ENCODE peak calls at places on chromosome 3, in six cellular contexts. One of them, this sample, is unnamed.

GRCh38 chr3:139016430-139017048 is 4.2 kb downstream of the PRR23B start:
- DNase-seq in trophoblast cell: no peak
- DNase-seq in IMR-90: no peak
- DNase-seq in neuronal stem cell: no peak
- DNase-seq in H1: no peak
- DNase-seq in mesendoderm: no peak
- DNase-seq in this sample: no peak

GRCh38 chr3:122754867-122755835 is 38.5 kb downstream of the HSPBAP1 start:
- DNase-seq in H1: no peak
- DNase-seq in IMR-90: peak; percentile 44
- DNase-seq in neuronal stem cell: peak; percentile 18
- DNase-seq in mesendoderm: peak; percentile 90
- DNase-seq in trophoblast cell: peak; percentile 85
- DNase-seq in this sample: peak; percentile 45

GRCh38 chr3:104673981-104674380 is 692.7 kb upstream of the ALCAM start:
- DNase-seq in trophoblast cell: no peak
- DNase-seq in H1: no peak
- DNase-seq in IMR-90: peak; percentile 17
- DNase-seq in neuronal stem cell: no peak
- DNase-seq in mesendoderm: no peak
- DNase-seq in this sample: no peak

GRCh38 chr3:123757281-123757940 is 126.7 kb downstream of the MYLK start:
- DNase-seq in neuronal stem cell: no peak
- DNase-seq in trophoblast cell: no peak
- DNase-seq in mesendoderm: peak; percentile 28
- DNase-seq in H1: no peak
- DNase-seq in IMR-90: no peak
- DNase-seq in this sample: peak; percentile 46

GRCh38 chr3:2823016-2823415 is 287.2 kb downstream of the IL5RA start:
- DNase-seq in trophoblast cell: no peak
- DNase-seq in H1: no peak
- DNase-seq in mesendoderm: no peak
- DNase-seq in neuronal stem cell: no peak
- DNase-seq in IMR-90: no peak
- DNase-seq in this sample: peak; percentile 52

GRCh38 chr3:103052236-103052830 is 617.5 kb downstream of the ZPLD1 start:
- DNase-seq in trophoblast cell: no peak
- DNase-seq in neuronal stem cell: no peak
- DNase-seq in mesendoderm: no peak
- DNase-seq in IMR-90: no peak
- DNase-seq in H1: no peak
- DNase-seq in this sample: no peak

GRCh38 chr3:37935756-37936666 is 54.6 kb upstream of the VILL start:
- DNase-seq in trophoblast cell: no peak
- DNase-seq in mesendoderm: peak; percentile 89
- DNase-seq in neuronal stem cell: peak; percentile 5
- DNase-seq in H1: peak; percentile 23
- DNase-seq in IMR-90: peak; percentile 95
- DNase-seq in this sample: peak; percentile 85

GRCh38 chr3:188288153-188288552 is 134.2 kb downstream of the LPP start:
- DNase-seq in trophoblast cell: no peak
- DNase-seq in H1: no peak
- DNase-seq in neuronal stem cell: no peak
- DNase-seq in IMR-90: no peak
- DNase-seq in mesendoderm: no peak
- DNase-seq in this sample: no peak

GRCh38 chr3:141331370-141332318 is 36.7 kb upstream of the ZBTB38 start:
- DNase-seq in trophoblast cell: peak; percentile 80
- DNase-seq in mesendoderm: no peak
- DNase-seq in neuronal stem cell: no peak
- DNase-seq in H1: no peak
- DNase-seq in IMR-90: peak; percentile 99
- DNase-seq in this sample: peak; percentile 99

GRCh38 chr3:50263443-50264388 is 5.2 kb upstream of the SEMA3B start:
- DNase-seq in trophoblast cell: no peak
- DNase-seq in neuronal stem cell: no peak
- DNase-seq in mesendoderm: no peak
- DNase-seq in H1: no peak
- DNase-seq in IMR-90: no peak
- DNase-seq in this sample: no peak

GRCh38 chr3:146131616-146132410 is 29.2 kb downstream of the PLOD2 start:
- DNase-seq in neuronal stem cell: no peak
- DNase-seq in H1: no peak
- DNase-seq in IMR-90: peak; percentile 91
- DNase-seq in trophoblast cell: peak; percentile 59
- DNase-seq in mesendoderm: no peak
- DNase-seq in this sample: peak; percentile 95

GRCh38 chr3:143751643-143752178 is 96.6 kb downstream of the SLC9A9 start:
- DNase-seq in trophoblast cell: no peak
- DNase-seq in H1: no peak
- DNase-seq in neuronal stem cell: no peak
- DNase-seq in mesendoderm: no peak
- DNase-seq in IMR-90: no peak
- DNase-seq in this sample: no peak

GRCh38 chr3:16187213-16187790 is 12.8 kb downstream of the GALNT15 start:
- DNase-seq in neuronal stem cell: no peak
- DNase-seq in H1: no peak
- DNase-seq in IMR-90: no peak
- DNase-seq in mesendoderm: no peak
- DNase-seq in trophoblast cell: no peak
- DNase-seq in this sample: no peak

GRCh38 chr3:33722626-33723370 is 4.7 kb upstream of the CLASP2 start:
- DNase-seq in trophoblast cell: no peak
- DNase-seq in neuronal stem cell: no peak
- DNase-seq in H1: no peak
- DNase-seq in mesendoderm: no peak
- DNase-seq in IMR-90: peak; percentile 53
- DNase-seq in this sample: peak; percentile 66

GRCh38 chr3:25557641-25558040 is 107.1 kb downstream of the TOP2B start:
- DNase-seq in H1: no peak
- DNase-seq in trophoblast cell: no peak
- DNase-seq in IMR-90: no peak
- DNase-seq in mesendoderm: no peak
- DNase-seq in neuronal stem cell: no peak
- DNase-seq in this sample: no peak

GRCh38 chr3:100073555-100074307 is 40.6 kb downstream of the FILIP1L start:
- DNase-seq in trophoblast cell: no peak
- DNase-seq in mesendoderm: peak; percentile 78
- DNase-seq in H1: peak; percentile 1
- DNase-seq in neuronal stem cell: peak; percentile 23
- DNase-seq in IMR-90: peak; percentile 97
- DNase-seq in this sample: peak; percentile 99

GRCh38 chr3:179189764-179190163 is 41.6 kb downstream of the PIK3CA start:
- DNase-seq in IMR-90: peak; percentile 84
- DNase-seq in H1: no peak
- DNase-seq in neuronal stem cell: no peak
- DNase-seq in mesendoderm: no peak
- DNase-seq in trophoblast cell: no peak
- DNase-seq in this sample: peak; percentile 71

GRCh38 chr3:89067736-89068135 is 39.7 kb upstream of the EPHA3 start:
- DNase-seq in neuronal stem cell: no peak
- DNase-seq in trophoblast cell: no peak
- DNase-seq in mesendoderm: no peak
- DNase-seq in IMR-90: no peak
- DNase-seq in H1: no peak
- DNase-seq in this sample: no peak

GRCh38 chr3:14531856-14532395 is 8.2 kb downstream of the GRIP2 start:
- DNase-seq in IMR-90: no peak
- DNase-seq in H1: no peak
- DNase-seq in neuronal stem cell: no peak
- DNase-seq in trophoblast cell: no peak
- DNase-seq in mesendoderm: no peak
- DNase-seq in this sample: no peak

DNA sequence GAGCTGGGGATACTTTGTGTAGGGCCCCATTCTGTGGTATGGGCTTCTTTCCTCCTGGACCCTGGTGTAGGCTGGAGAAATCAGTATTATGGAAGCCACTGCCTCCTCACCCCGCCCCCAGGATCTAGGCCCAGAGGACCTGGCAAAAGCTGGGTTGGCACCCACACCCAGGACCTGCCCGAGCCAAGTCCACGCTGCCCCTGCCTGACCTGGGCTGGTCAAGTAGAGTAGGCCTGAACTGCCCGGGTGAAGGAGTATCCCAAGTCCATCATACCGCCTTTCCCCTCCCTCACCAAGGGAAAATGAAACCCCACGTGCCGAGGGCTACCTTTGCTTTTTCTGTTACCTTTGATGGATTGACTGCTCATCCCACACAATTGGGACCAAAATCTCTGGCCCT is 37.7 kb upstream of the TRAK1 start:
- DNase-seq in IMR-90: no peak
- DNase-seq in neuronal stem cell: no peak
- DNase-seq in trophoblast cell: no peak
- DNase-seq in H1: no peak
- DNase-seq in mesendoderm: no peak
- DNase-seq in this sample: no peak
- H3K27ac ChIP-seq in IMR-90: peak overlapping the region; percentile 45
- H3K27ac ChIP-seq in neuronal stem cell: peak overlapping the region; percentile 20
- H3K27ac ChIP-seq in trophoblast cell: peak overlapping the region; percentile 42
- H3K27ac ChIP-seq in H1: no peak overlapping the region
- H3K27ac ChIP-seq in mesendoderm: no peak overlapping the region
- H3K27ac ChIP-seq in this sample: no peak overlapping the region

GRCh38 chr3:17554078-17554477 is 188.4 kb downstream of the TBC1D5 start:
- DNase-seq in mesendoderm: no peak
- DNase-seq in neuronal stem cell: no peak
- DNase-seq in IMR-90: no peak
- DNase-seq in H1: no peak
- DNase-seq in trophoblast cell: no peak
- DNase-seq in this sample: no peak

GRCh38 chr3:17555525-17555924 is 186.9 kb downstream of the TBC1D5 start:
- DNase-seq in neuronal stem cell: no peak
- DNase-seq in mesendoderm: peak; percentile 44
- DNase-seq in H1: no peak
- DNase-seq in trophoblast cell: no peak
- DNase-seq in IMR-90: peak; percentile 14
- DNase-seq in this sample: no peak

GRCh38 chr3:17562845-17563244 is 179.6 kb downstream of the TBC1D5 start:
- DNase-seq in H1: no peak
- DNase-seq in IMR-90: no peak
- DNase-seq in mesendoderm: no peak
- DNase-seq in neuronal stem cell: no peak
- DNase-seq in trophoblast cell: no peak
- DNase-seq in this sample: no peak

GRCh38 chr3:17557749-17558463 is 184.5 kb downstream of the TBC1D5 start:
- DNase-seq in IMR-90: no peak
- DNase-seq in trophoblast cell: no peak
- DNase-seq in neuronal stem cell: no peak
- DNase-seq in H1: no peak
- DNase-seq in mesendoderm: no peak
- DNase-seq in this sample: no peak

DNA sequence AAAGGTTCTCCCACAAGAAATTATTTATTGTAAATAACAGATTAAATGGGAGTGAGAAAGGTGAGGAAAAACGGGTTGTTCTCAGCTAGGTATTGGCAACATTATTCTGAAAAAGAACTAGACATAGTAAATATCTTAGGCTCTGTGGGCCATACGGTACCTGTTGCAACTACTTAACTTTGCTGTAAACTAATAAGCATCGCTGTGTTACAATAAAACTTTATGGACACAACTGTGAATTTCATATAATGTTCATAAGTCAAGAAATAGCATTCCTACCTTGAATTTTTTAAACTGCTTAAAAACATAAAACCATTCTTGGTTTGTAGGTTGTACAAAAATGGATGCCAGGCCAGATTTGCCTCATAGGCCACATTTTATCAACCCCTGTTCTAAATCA is 183.9 kb downstream of the TBC1D5 start:
- DNase-seq in IMR-90: no peak
- DNase-seq in neuronal stem cell: no peak
- DNase-seq in H1: no peak
- DNase-seq in trophoblast cell: no peak
- DNase-seq in mesendoderm: no peak
- DNase-seq in this sample: no peak
- H2AK5ac ChIP-seq in IMR-90: no peak overlapping the region
- H2AK5ac ChIP-seq in neuronal stem cell: no peak overlapping the region
- H2AK5ac ChIP-seq in H1: no peak overlapping the region
- H2AK5ac ChIP-seq in trophoblast cell: no peak overlapping the region
- H2AK5ac ChIP-seq in mesendoderm: no peak overlapping the region
- H2AK5ac ChIP-seq in this sample: no peak overlapping the region

DNA sequence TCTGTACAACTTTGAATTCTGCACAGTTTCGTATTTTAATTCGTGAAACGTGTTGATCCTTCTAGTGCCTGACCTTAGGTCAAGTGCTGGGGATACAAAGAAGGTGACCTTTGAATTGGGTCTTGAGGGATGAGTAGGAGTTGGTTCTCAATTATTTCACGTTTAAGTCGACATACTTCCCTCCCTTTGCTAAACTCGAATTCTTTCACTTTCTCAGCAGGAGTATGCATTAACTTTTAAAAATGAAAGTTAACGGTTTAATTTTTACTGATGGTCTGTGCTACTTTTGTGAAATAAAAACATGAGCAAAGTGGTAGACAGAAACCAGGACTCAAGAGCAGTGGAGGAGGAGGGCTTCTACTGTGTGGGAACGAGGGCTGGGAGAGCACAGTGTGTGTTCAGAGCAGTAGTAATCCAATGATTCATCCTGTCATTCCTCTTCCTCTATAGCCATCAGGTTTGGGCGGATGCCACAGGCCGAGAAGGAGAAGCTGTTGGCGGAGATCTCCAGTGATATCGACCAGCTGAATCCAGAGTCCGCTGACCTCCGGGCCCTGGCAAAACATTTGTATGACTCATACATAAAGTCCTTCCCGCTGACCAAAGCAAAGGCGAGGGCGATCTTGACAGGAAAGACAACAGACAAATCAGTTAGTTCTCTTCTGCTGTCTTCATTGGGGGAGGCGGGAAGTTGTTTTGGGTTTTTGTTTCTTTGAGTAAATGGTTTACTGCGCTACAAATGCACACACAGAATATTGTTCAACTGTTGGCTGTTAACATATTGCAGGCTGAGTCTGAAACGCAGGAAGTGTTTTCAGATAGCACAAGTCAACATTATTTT is 78.6 kb upstream of the TSEN2 start:
- DNase-seq in H1: no peak
- DNase-seq in neuronal stem cell: no peak
- DNase-seq in trophoblast cell: peak; percentile 98
- DNase-seq in IMR-90: peak; percentile 97
- DNase-seq in mesendoderm: peak; percentile 37
- DNase-seq in this sample: peak; percentile 98
- H3K4me3 ChIP-seq in H1: no peak overlapping the region
- H3K4me3 ChIP-seq in neuronal stem cell: no peak overlapping the region
- H3K4me3 ChIP-seq in trophoblast cell: no peak overlapping the region
- H3K4me3 ChIP-seq in IMR-90: no peak overlapping the region
- H3K4me3 ChIP-seq in mesendoderm: no peak overlapping the region
- H3K4me3 ChIP-seq in this sample: peak overlapping the region; percentile 33

GRCh38 chr3:186783731-186784515 is 546 bp downstream of the EIF4A2 start:
- DNase-seq in IMR-90: peak; percentile 64
- DNase-seq in neuronal stem cell: peak; percentile 70
- DNase-seq in mesendoderm: peak; percentile 83
- DNase-seq in trophoblast cell: peak; percentile 72
- DNase-seq in H1: no peak
- DNase-seq in this sample: peak; percentile 82

GRCh38 chr3:186786810-186787375 is 3.5 kb downstream of the EIF4A2 start:
- DNase-seq in H1: no peak
- DNase-seq in neuronal stem cell: no peak
- DNase-seq in trophoblast cell: no peak
- DNase-seq in IMR-90: no peak
- DNase-seq in mesendoderm: no peak
- DNase-seq in this sample: no peak

GRCh38 chr3:186783070-186783730 is at the start of gene EIF4A2:
- DNase-seq in H1: peak; percentile 51
- DNase-seq in neuronal stem cell: peak; percentile 94
- DNase-seq in IMR-90: peak; percentile 86
- DNase-seq in mesendoderm: peak; percentile 93
- DNase-seq in trophoblast cell: peak; percentile 76
- DNase-seq in this sample: peak; percentile 93

GRCh38 chr3:186785517-186786018 is 2.2 kb downstream of the EIF4A2 start:
- DNase-seq in mesendoderm: no peak
- DNase-seq in H1: no peak
- DNase-seq in neuronal stem cell: no peak
- DNase-seq in trophoblast cell: no peak
- DNase-seq in IMR-90: no peak
- DNase-seq in this sample: no peak

GRCh38 chr3:186784820-186785516 is 1.6 kb downstream of the EIF4A2 start:
- DNase-seq in mesendoderm: no peak
- DNase-seq in H1: no peak
- DNase-seq in neuronal stem cell: no peak
- DNase-seq in trophoblast cell: no peak
- DNase-seq in IMR-90: no peak
- DNase-seq in this sample: no peak
- H3K27ac ChIP-seq in mesendoderm: no peak overlapping the region
- H3K27ac ChIP-seq in H1: peak overlapping the region; percentile 1
- H3K27ac ChIP-seq in neuronal stem cell: no peak overlapping the region
- H3K27ac ChIP-seq in trophoblast cell: no peak overlapping the region
- H3K27ac ChIP-seq in IMR-90: no peak overlapping the region
- H3K27ac ChIP-seq in this sample: peak overlapping the region; percentile 8

This sample was measured in mesenchymal stem cell.